ENCODE peak calls at places on chromosome 6, in seven cellular contexts. One of them, this sample, is unnamed.
A peak's percentile ranks its signal among the peaks of the same experiment; 100 is the strongest.

GRCh38 chr6:8059129-8059528 is 5.1 kb downstream of the BLOC1S5 start:
- DNase-seq in tibial artery: no peak
- DNase-seq in cardiac muscle cell: peak; percentile 8
- DNase-seq in IMR-90: peak; percentile 63
- DNase-seq in psoas muscle: no peak
- DNase-seq in progenitor cell of endocrine pancreas: no peak
- DNase-seq in B cell: peak; percentile 24
- DNase-seq in this sample: no peak

GRCh38 chr6:117156701-117157100 is 108.7 kb upstream of the VGLL2 start:
- DNase-seq in tibial artery: no peak
- DNase-seq in cardiac muscle cell: no peak
- DNase-seq in IMR-90: no peak
- DNase-seq in psoas muscle: no peak
- DNase-seq in progenitor cell of endocrine pancreas: no peak
- DNase-seq in B cell: no peak
- DNase-seq in this sample: no peak

GRCh38 chr6:54053893-54054391 is 57.3 kb upstream of the MLIP start:
- DNase-seq in tibial artery: no peak
- DNase-seq in cardiac muscle cell: peak; percentile 79
- DNase-seq in IMR-90: peak; percentile 90
- DNase-seq in psoas muscle: peak; percentile 57
- DNase-seq in progenitor cell of endocrine pancreas: no peak
- DNase-seq in B cell: no peak
- DNase-seq in this sample: peak; percentile 39

GRCh38 chr6:169145991-169146501 is 107.6 kb downstream of the THBS2 start:
- DNase-seq in tibial artery: no peak
- DNase-seq in cardiac muscle cell: no peak
- DNase-seq in IMR-90: peak; percentile 59
- DNase-seq in psoas muscle: peak; percentile 57
- DNase-seq in progenitor cell of endocrine pancreas: no peak
- DNase-seq in B cell: no peak
- DNase-seq in this sample: no peak

GRCh38 chr6:138667408-138667807 is 106.2 kb upstream of the CCDC28A start:
- DNase-seq in tibial artery: no peak
- DNase-seq in cardiac muscle cell: no peak
- DNase-seq in IMR-90: no peak
- DNase-seq in psoas muscle: no peak
- DNase-seq in progenitor cell of endocrine pancreas: no peak
- DNase-seq in B cell: no peak
- DNase-seq in this sample: no peak

GRCh38 chr6:82249381-82250253 is 2.1 kb upstream of the IBTK start:
- DNase-seq in tibial artery: no peak
- DNase-seq in cardiac muscle cell: no peak
- DNase-seq in IMR-90: no peak
- DNase-seq in psoas muscle: no peak
- DNase-seq in progenitor cell of endocrine pancreas: no peak
- DNase-seq in B cell: no peak
- DNase-seq in this sample: no peak

GRCh38 chr6:117928833-117929232 is 21.8 kb downstream of the SLC35F1 start:
- DNase-seq in tibial artery: no peak
- DNase-seq in cardiac muscle cell: no peak
- DNase-seq in IMR-90: no peak
- DNase-seq in psoas muscle: no peak
- DNase-seq in progenitor cell of endocrine pancreas: no peak
- DNase-seq in B cell: no peak
- DNase-seq in this sample: no peak

GRCh38 chr6:84514089-84514971 is 250.1 kb downstream of the TBX18 start:
- DNase-seq in tibial artery: no peak
- DNase-seq in cardiac muscle cell: no peak
- DNase-seq in IMR-90: no peak
- DNase-seq in psoas muscle: no peak
- DNase-seq in progenitor cell of endocrine pancreas: no peak
- DNase-seq in B cell: no peak
- DNase-seq in this sample: no peak

GRCh38 chr6:6856538-6857523 is 250.9 kb upstream of the RREB1 start:
- DNase-seq in tibial artery: no peak
- DNase-seq in cardiac muscle cell: peak; percentile 43
- DNase-seq in IMR-90: peak; percentile 37
- DNase-seq in psoas muscle: peak; percentile 82
- DNase-seq in progenitor cell of endocrine pancreas: no peak
- DNase-seq in B cell: peak; percentile 54
- DNase-seq in this sample: peak; percentile 35

GRCh38 chr6:169847141-169847674 is 95.8 kb downstream of the ERMARD start:
- DNase-seq in tibial artery: no peak
- DNase-seq in cardiac muscle cell: no peak
- DNase-seq in IMR-90: no peak
- DNase-seq in psoas muscle: no peak
- DNase-seq in progenitor cell of endocrine pancreas: no peak
- DNase-seq in B cell: no peak
- DNase-seq in this sample: no peak

GRCh38 chr6:42441059-42441471 is 10.7 kb downstream of the TRERF1 start:
- DNase-seq in tibial artery: no peak
- DNase-seq in cardiac muscle cell: no peak
- DNase-seq in IMR-90: peak; percentile 81
- DNase-seq in psoas muscle: no peak
- DNase-seq in progenitor cell of endocrine pancreas: no peak
- DNase-seq in B cell: no peak
- DNase-seq in this sample: no peak

GRCh38 chr6:157513004-157513603 is 132.1 kb downstream of the ZDHHC14 start:
- DNase-seq in tibial artery: no peak
- DNase-seq in cardiac muscle cell: no peak
- DNase-seq in IMR-90: peak; percentile 43
- DNase-seq in psoas muscle: no peak
- DNase-seq in progenitor cell of endocrine pancreas: no peak
- DNase-seq in B cell: no peak
- DNase-seq in this sample: no peak

GRCh38 chr6:79946773-79947190 is 571 bp downstream of the ELOVL4 start:
- DNase-seq in tibial artery: no peak
- DNase-seq in cardiac muscle cell: peak; percentile 41
- DNase-seq in IMR-90: peak; percentile 18
- DNase-seq in psoas muscle: no peak
- DNase-seq in progenitor cell of endocrine pancreas: peak; percentile 17
- DNase-seq in B cell: peak; percentile 17
- DNase-seq in this sample: no peak

GRCh38 chr6:138499303-138499991 is at the start of gene NHSL1:
- DNase-seq in tibial artery: no peak
- DNase-seq in cardiac muscle cell: peak; percentile 48
- DNase-seq in IMR-90: peak; percentile 26
- DNase-seq in psoas muscle: no peak
- DNase-seq in progenitor cell of endocrine pancreas: no peak
- DNase-seq in B cell: peak; percentile 74
- DNase-seq in this sample: peak; percentile 28

GRCh38 chr6:115766745-115767462 is 293.8 kb downstream of the FRK start:
- DNase-seq in tibial artery: no peak
- DNase-seq in cardiac muscle cell: no peak
- DNase-seq in IMR-90: no peak
- DNase-seq in psoas muscle: no peak
- DNase-seq in progenitor cell of endocrine pancreas: no peak
- DNase-seq in B cell: no peak
- DNase-seq in this sample: no peak

GRCh38 chr6:75296811-75297779 is 12.5 kb upstream of the TMEM30A start:
- DNase-seq in tibial artery: no peak
- DNase-seq in cardiac muscle cell: peak; percentile 62
- DNase-seq in IMR-90: peak; percentile 71
- DNase-seq in psoas muscle: no peak
- DNase-seq in progenitor cell of endocrine pancreas: no peak
- DNase-seq in B cell: peak; percentile 66
- DNase-seq in this sample: peak; percentile 15

GRCh38 chr6:118320652-118321051 is 227.4 kb upstream of the PLN start:
- DNase-seq in tibial artery: no peak
- DNase-seq in cardiac muscle cell: no peak
- DNase-seq in IMR-90: peak; percentile 26
- DNase-seq in psoas muscle: no peak
- DNase-seq in progenitor cell of endocrine pancreas: no peak
- DNase-seq in B cell: no peak
- DNase-seq in this sample: no peak

GRCh38 chr6:159101656-159102055 is 56.9 kb upstream of the TAGAP start:
- DNase-seq in tibial artery: no peak
- DNase-seq in cardiac muscle cell: no peak
- DNase-seq in IMR-90: no peak
- DNase-seq in psoas muscle: no peak
- DNase-seq in progenitor cell of endocrine pancreas: no peak
- DNase-seq in B cell: no peak
- DNase-seq in this sample: no peak

GRCh38 chr6:112443118-112443641 is 96.0 kb downstream of the RFPL4B start:
- DNase-seq in tibial artery: no peak
- DNase-seq in cardiac muscle cell: peak; percentile 18
- DNase-seq in IMR-90: no peak
- DNase-seq in psoas muscle: no peak
- DNase-seq in progenitor cell of endocrine pancreas: no peak
- DNase-seq in B cell: no peak
- DNase-seq in this sample: no peak

GRCh38 chr6:91099501-91099900 is 512.6 kb upstream of the MAP3K7 start:
- DNase-seq in tibial artery: no peak
- DNase-seq in cardiac muscle cell: no peak
- DNase-seq in IMR-90: no peak
- DNase-seq in psoas muscle: no peak
- DNase-seq in progenitor cell of endocrine pancreas: no peak
- DNase-seq in B cell: no peak
- DNase-seq in this sample: no peak

GRCh38 chr6:108492131-108492766 is 68.5 kb upstream of the FOXO3 start:
- DNase-seq in tibial artery: no peak
- DNase-seq in cardiac muscle cell: peak; percentile 22
- DNase-seq in IMR-90: peak; percentile 54
- DNase-seq in psoas muscle: no peak
- DNase-seq in progenitor cell of endocrine pancreas: no peak
- DNase-seq in B cell: peak; percentile 58
- DNase-seq in this sample: peak; percentile 17
- TF ChIP-seq CTCF in tibial artery: peak; percentile 34
- TF ChIP-seq CTCF in cardiac muscle cell: peak; percentile 68
- TF ChIP-seq CTCF in IMR-90: peak; percentile 68
- TF ChIP-seq CTCF in psoas muscle: peak; percentile 57
- TF ChIP-seq CTCF in progenitor cell of endocrine pancreas: peak; percentile 58
- TF ChIP-seq CTCF in B cell: peak; percentile 78
- TF ChIP-seq CTCF in this sample: no peak

GRCh38 chr6:35731736-35732532 is 4.9 kb upstream of the ARMC12 start:
- DNase-seq in tibial artery: peak; percentile 99
- DNase-seq in cardiac muscle cell: peak; percentile 91
- DNase-seq in IMR-90: peak; percentile 83
- DNase-seq in psoas muscle: peak; percentile 99
- DNase-seq in progenitor cell of endocrine pancreas: peak; percentile 68
- DNase-seq in B cell: peak; percentile 95
- DNase-seq in this sample: peak; percentile 91
- TF ChIP-seq CTCF in tibial artery: peak; percentile 6
- TF ChIP-seq CTCF in cardiac muscle cell: no peak
- TF ChIP-seq CTCF in IMR-90: no peak
- TF ChIP-seq CTCF in psoas muscle: no peak
- TF ChIP-seq CTCF in progenitor cell of endocrine pancreas: peak; percentile 35
- TF ChIP-seq CTCF in B cell: peak; percentile 11
- TF ChIP-seq CTCF in this sample: no peak

GRCh38 chr6:153960741-153961140 is 78.3 kb upstream of the OPRM1 start:
- DNase-seq in tibial artery: no peak
- DNase-seq in cardiac muscle cell: no peak
- DNase-seq in IMR-90: no peak
- DNase-seq in psoas muscle: no peak
- DNase-seq in progenitor cell of endocrine pancreas: no peak
- DNase-seq in B cell: no peak
- DNase-seq in this sample: no peak
- TF ChIP-seq CTCF in tibial artery: no peak
- TF ChIP-seq CTCF in cardiac muscle cell: no peak
- TF ChIP-seq CTCF in IMR-90: no peak
- TF ChIP-seq CTCF in psoas muscle: no peak
- TF ChIP-seq CTCF in progenitor cell of endocrine pancreas: no peak
- TF ChIP-seq CTCF in B cell: no peak
- TF ChIP-seq CTCF in this sample: no peak

GRCh38 chr6:38720295-38720694 is 5.2 kb downstream of the DNAH8 start:
- DNase-seq in tibial artery: no peak
- DNase-seq in cardiac muscle cell: no peak
- DNase-seq in IMR-90: peak; percentile 10
- DNase-seq in psoas muscle: no peak
- DNase-seq in progenitor cell of endocrine pancreas: no peak
- DNase-seq in B cell: no peak
- DNase-seq in this sample: peak; percentile 25
- TF ChIP-seq CTCF in tibial artery: no peak
- TF ChIP-seq CTCF in cardiac muscle cell: peak; percentile 21
- TF ChIP-seq CTCF in IMR-90: peak; percentile 33
- TF ChIP-seq CTCF in psoas muscle: no peak
- TF ChIP-seq CTCF in progenitor cell of endocrine pancreas: peak; percentile 19
- TF ChIP-seq CTCF in B cell: no peak
- TF ChIP-seq CTCF in this sample: no peak

GRCh38 chr6:24494726-24495515 is at the start of gene ALDH5A1:
- DNase-seq in tibial artery: peak; percentile 76
- DNase-seq in cardiac muscle cell: peak; percentile 77
- DNase-seq in IMR-90: peak; percentile 38
- DNase-seq in psoas muscle: peak; percentile 85
- DNase-seq in progenitor cell of endocrine pancreas: peak; percentile 58
- DNase-seq in B cell: peak; percentile 82
- DNase-seq in this sample: peak; percentile 85

GRCh38 chr6:24489881-24490280 is 503 bp upstream of the GPLD1 start:
- DNase-seq in tibial artery: no peak
- DNase-seq in cardiac muscle cell: no peak
- DNase-seq in IMR-90: peak; percentile 28
- DNase-seq in psoas muscle: no peak
- DNase-seq in progenitor cell of endocrine pancreas: no peak
- DNase-seq in B cell: no peak
- DNase-seq in this sample: no peak

GRCh38 chr6:24493945-24494725 is 634 bp upstream of the ALDH5A1 start:
- DNase-seq in tibial artery: no peak
- DNase-seq in cardiac muscle cell: no peak
- DNase-seq in IMR-90: no peak
- DNase-seq in psoas muscle: no peak
- DNase-seq in progenitor cell of endocrine pancreas: no peak
- DNase-seq in B cell: no peak
- DNase-seq in this sample: no peak

GRCh38 chr6:24489470-24489869 is at the start of gene GPLD1:
- DNase-seq in tibial artery: no peak
- DNase-seq in cardiac muscle cell: no peak
- DNase-seq in IMR-90: no peak
- DNase-seq in psoas muscle: no peak
- DNase-seq in progenitor cell of endocrine pancreas: no peak
- DNase-seq in B cell: no peak
- DNase-seq in this sample: no peak

DNA sequence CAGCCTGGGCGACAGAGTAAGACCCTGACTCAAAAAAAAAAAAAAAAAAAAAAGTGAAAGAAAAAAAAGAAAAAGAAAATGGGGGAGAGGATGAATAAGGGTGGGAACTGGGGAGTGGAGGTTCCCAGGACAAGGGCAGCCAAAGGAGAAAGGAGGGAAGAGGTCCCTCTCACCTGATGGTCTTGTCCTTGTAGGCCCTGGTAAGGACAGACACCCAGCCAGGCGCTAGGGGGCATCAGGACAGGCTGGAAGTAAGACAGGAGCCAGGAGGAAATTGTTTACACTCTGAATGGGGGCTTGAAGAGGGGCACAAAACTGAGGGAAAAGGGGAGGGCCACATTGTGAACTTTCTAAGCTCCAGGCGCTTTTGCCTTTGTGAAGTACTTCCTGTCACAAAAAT is 2.3 kb upstream of the ALDH5A1 start:
- DNase-seq in tibial artery: no peak
- DNase-seq in cardiac muscle cell: peak; percentile 45
- DNase-seq in IMR-90: peak; percentile 7
- DNase-seq in psoas muscle: no peak
- DNase-seq in progenitor cell of endocrine pancreas: no peak
- DNase-seq in B cell: no peak
- DNase-seq in this sample: peak; percentile 63
- TF ChIP-seq CTCF in tibial artery: no peak
- TF ChIP-seq CTCF in cardiac muscle cell: peak; percentile 52
- TF ChIP-seq CTCF in IMR-90: peak; percentile 17
- TF ChIP-seq CTCF in psoas muscle: no peak
- TF ChIP-seq CTCF in progenitor cell of endocrine pancreas: peak; percentile 46
- TF ChIP-seq CTCF in B cell: peak; percentile 9
- TF ChIP-seq CTCF in this sample: no peak

This sample was measured in Calu3.